ENCODE peak calls at places on chromosomes 13 and 19, in five cellular contexts. U is mucosa of descending colon, J is DND-41, N is fibroblast of pulmonary artery, A is cardiac muscle cell. P is an unnamed sample.

GRCh38 chr19:55451522-55452380 is 8.7 kb upstream of the SHISA7 start:
- DNase-seq in N (no peak), A (no peak), U (no peak), J (peak), P (no peak)

GRCh38 chr19:49847731-49848696 is 2.9 kb upstream of the PTOV1 start:
- DNase-seq in A (no peak), J (no peak), U (no peak), N (peak), P (no peak)

GRCh38 chr19:15841875-15842569 is 26.6 kb upstream of the OR10H1 start:
- DNase-seq in J (peak), A (no peak), N (no peak), U (no peak), P (peak)

GRCh38 chr13:30480292-30480947 is 14.7 kb upstream of the HMGB1 start:
- DNase-seq in U (no peak), A (no peak), J (no peak), N (no peak), P (no peak)

GRCh38 chr19:39355253-39355652 is 13.0 kb downstream of the SAMD4B start:
- DNase-seq in N (no peak), A (no peak), J (no peak), U (no peak), P (no peak)

GRCh38 chr13:99975626-99976025 is 4.1 kb upstream of the ZIC5 start:
- DNase-seq in N (no peak), A (no peak), U (no peak), J (no peak), P (no peak)

GRCh38 chr19:41753159-41753558 is 2.2 kb upstream of the CEACAM6 start:
- DNase-seq in J (peak), U (peak), A (no peak), N (peak), P (peak)

GRCh38 chr19:31141301-31141700 is 207.9 kb downstream of the TSHZ3 start:
- DNase-seq in U (no peak), J (no peak), N (no peak), A (no peak), P (no peak)

GRCh38 chr13:70960841-70961443 is 852.7 kb upstream of the KLHL1 start:
- DNase-seq in U (no peak), A (peak), J (no peak), N (peak), P (peak)

GRCh38 chr13:51096131-51096530 is 14.9 kb downstream of the C13orf42 start:
- DNase-seq in A (peak), N (no peak), U (no peak), J (no peak), P (no peak)

GRCh38 chr13:94224670-94225069 is 254.8 kb downstream of the DCT start:
- DNase-seq in U (no peak), A (no peak), J (no peak), N (no peak), P (no peak)

GRCh38 chr13:106052200-106052767 is 483.2 kb downstream of the EFNB2 start:
- DNase-seq in N (no peak), U (no peak), A (no peak), J (no peak), P (no peak)

GRCh38 chr13:46341112-46341711 is 45.8 kb downstream of the RUBCNL start:
- DNase-seq in A (no peak), U (no peak), J (no peak), N (peak), P (no peak)

GRCh38 chr13:101567841-101568240 is 115.4 kb downstream of the ITGBL1 start:
- DNase-seq in A (no peak), U (no peak), N (no peak), J (no peak), P (no peak)

GRCh38 chr13:84654654-84655244 is 772.5 kb upstream of the SLITRK1 start:
- DNase-seq in A (no peak), U (no peak), N (no peak), J (no peak), P (peak)

GRCh38 chr19:34226036-34226435 is 28.3 kb upstream of the GARRE1 start:
- DNase-seq in U (no peak), A (no peak), J (no peak), N (no peak), P (peak)

GRCh38 chr13:32455594-32455903 is 27.6 kb upstream of the N4BP2L1 start:
- DNase-seq in A (no peak), J (no peak), U (no peak), N (no peak), P (no peak)

GRCh38 chr13:102757006-102757405 is 16.6 kb downstream of the TEX30 start:
- DNase-seq in J (no peak), U (no peak), N (no peak), A (no peak), P (no peak)

GRCh38 chr13:73938375-73939070 is 195.7 kb downstream of the KLF12 start:
- DNase-seq in J (no peak), A (no peak), U (no peak), N (peak), P (no peak)

GRCh38 chr13:20609145-20609544 is 42.2 kb downstream of the IFT88 start:
- DNase-seq in N (peak), U (no peak), J (no peak), A (no peak), P (no peak)

GRCh38 chr13:105814219-105814901 is 721.1 kb downstream of the EFNB2 start:
- DNase-seq in N (no peak), J (no peak), A (no peak), U (no peak), P (no peak)

GRCh38 chr19:51361228-51361627 is 5.0 kb downstream of the ETFB start:
- DNase-seq in J (no peak), N (no peak), U (no peak), A (no peak), P (no peak)

GRCh38 chr19:49340069-49340864 is 5.1 kb downstream of the CD37 start:
- DNase-seq in U (peak), J (peak), N (no peak), A (peak), P (no peak)

GRCh38 chr19:36771275-36772231 is 1.1 kb downstream of the ZNF850 start:
- DNase-seq in U (peak), J (peak), A (peak), N (peak), P (no peak)

GRCh38 chr13:112796190-112796915 is 106.5 kb downstream of the ATP11A start:
- DNase-seq in A (no peak), J (no peak), U (no peak), N (no peak), P (no peak)

GRCh38 chr19:2548966-2549365 is 73.0 kb downstream of the GADD45B start:
- DNase-seq in J (no peak), N (no peak), U (no peak), A (no peak), P (no peak)

GRCh38 chr19:33509774-33510173 is 11.8 kb downstream of the PEPD start:
- DNase-seq in N (no peak), U (no peak), A (no peak), J (no peak), P (no peak)

GRCh38 chr19:11699931-11700794 is 38.6 kb downstream of the ZNF823 start:
- DNase-seq in A (peak), N (peak), J (peak), U (no peak), P (peak)

GRCh38 chr13:48446454-48446853 is 33.5 kb upstream of the LPAR6 start:
- DNase-seq in A (no peak), U (no peak), J (no peak), N (peak), P (no peak)

GRCh38 chr13:101283782-101284181 is 132.5 kb downstream of the NALCN start:
- DNase-seq in J (no peak), A (no peak), N (no peak), U (no peak), P (no peak)

GRCh38 chr19:45340899-45341453 is 426 bp downstream of the KLC3 start:
- DNase-seq in J (no peak), N (no peak), A (no peak), U (no peak), P (no peak)

GRCh38 chr19:45339629-45340028 is 921 bp upstream of the KLC3 start:
- DNase-seq in N (no peak), U (no peak), J (no peak), A (no peak), P (no peak)

GRCh38 chr19:45342911-45343310 is 2.4 kb downstream of the KLC3 start:
- DNase-seq in A (no peak), U (no peak), N (no peak), J (no peak), P (no peak)

GRCh38 chr19:45336696-45337251 is 3.8 kb upstream of the KLC3 start:
- DNase-seq in U (no peak), J (no peak), N (no peak), A (no peak), P (no peak)

GRCh38 chr19:45340232-45340898 is at the start of gene KLC3:
- DNase-seq in A (peak), J (no peak), N (no peak), U (peak), P (no peak)
- H3K4me3 ChIP-seq in A (peak), J (no peak), N (no peak), U (no peak), P (no peak)

DNA sequence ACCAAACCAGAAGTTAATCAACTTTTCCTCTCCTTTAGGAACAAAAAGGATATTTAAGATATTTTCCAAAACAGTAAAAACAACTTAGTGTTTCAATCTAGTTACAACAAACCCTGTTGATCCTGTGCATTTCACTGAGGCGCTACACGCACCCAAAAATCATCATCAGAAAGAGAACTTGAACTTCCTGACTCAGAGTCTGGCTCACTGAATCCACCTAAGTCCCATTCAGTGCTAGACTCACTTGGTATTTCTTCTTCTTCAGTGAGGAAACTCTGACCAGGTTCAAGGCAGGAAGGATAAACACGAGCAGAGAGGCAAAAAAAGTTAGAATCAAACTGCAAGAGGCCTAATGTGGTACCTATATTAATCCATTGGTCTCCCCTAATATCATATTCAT is 2.2 kb downstream of the KBTBD6 start:
- DNase-seq in A (no peak), U (no peak), N (no peak), J (peak), P (no peak)
- H3K4me3 ChIP-seq in A (peak), U (no peak), N (no peak), J (peak), P (no peak)

DNA sequence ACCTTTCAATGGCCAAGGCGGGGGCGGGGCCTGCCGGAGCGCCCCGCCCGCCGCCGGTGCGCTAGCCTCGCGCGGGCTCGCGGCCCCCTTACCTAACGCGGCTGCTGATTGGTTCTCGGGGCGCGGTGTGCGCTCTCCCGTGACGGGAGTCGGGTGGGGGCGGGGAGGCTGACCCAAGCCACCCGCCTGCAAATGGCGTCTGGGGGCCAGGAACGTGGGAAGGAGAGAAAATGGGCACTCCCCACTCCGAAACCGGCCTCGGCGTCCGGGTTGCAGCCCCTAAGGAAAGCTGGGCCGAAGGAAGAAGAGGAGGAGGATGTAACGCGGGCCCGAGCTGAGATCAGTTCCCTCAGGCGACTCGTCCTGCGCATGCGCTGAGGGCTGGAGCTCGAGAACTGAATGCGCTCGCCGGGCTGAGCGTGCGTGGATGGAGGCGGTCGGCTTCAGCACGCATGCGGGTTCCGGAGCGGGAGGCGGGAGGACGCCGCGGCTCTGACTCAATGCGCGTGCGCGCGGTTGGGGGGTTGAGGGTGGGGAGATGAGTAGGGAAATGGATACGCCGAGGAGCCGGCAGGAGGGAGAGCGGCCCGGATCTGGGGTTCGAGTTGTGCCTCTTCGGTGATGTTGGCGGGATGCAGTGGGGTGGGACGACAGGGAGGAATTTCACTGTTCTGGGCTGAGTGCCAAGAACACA is at the start of gene SMG9:
- DNase-seq in U (peak), A (peak), N (peak), J (peak), P (peak)
- H3K4me3 ChIP-seq in U (peak), A (peak), N (peak), J (peak), P (peak)

GRCh38 chr13:35179494-35179893 is 237.4 kb downstream of the NBEA start:
- DNase-seq in U (no peak), A (peak), N (peak), J (no peak), P (no peak)
- H3K4me3 ChIP-seq in U (no peak), A (no peak), N (no peak), J (no peak), P (no peak)

GRCh38 chr13:61901946-61902541 is 486.4 kb upstream of the PCDH20 start:
- DNase-seq in J (no peak), U (no peak), N (no peak), A (no peak), P (no peak)
- H3K4me3 ChIP-seq in J (no peak), U (no peak), N (no peak), A (no peak), P (no peak)